ENCODE peak calls at places on chromosomes 3 and 15, in six cellular contexts. L is HepG2, F is stomach, E is upper lobe of right lung, N is SJSA1, I is right lobe of liver. S is an unnamed sample. For H3K27me3 and H3K36me3, the result is how much of the 10 kb centered on the place peaks cover.

GRCh38 chr15:53979051-53979788 is 979 bp downstream of the UNC13C start:
- DNase-seq in L (no peak), N (no peak), I (no peak), E (no peak), F (no peak), S (no peak)

GRCh38 chr3:14440531-14441239 is 38.3 kb downstream of the SLC6A6 start:
- DNase-seq in I (no peak), E (no peak), L (no peak), N (no peak), F (no peak), S (no peak)

GRCh38 chr15:38263996-38264395 is 11.4 kb downstream of the SPRED1 start:
- DNase-seq in I (no peak), N (no peak), E (no peak), F (no peak), L (no peak), S (no peak)

GRCh38 chr3:162978136-162978535 is 1481.5 kb downstream of the OTOL1 start:
- DNase-seq in E (no peak), F (no peak), I (no peak), N (no peak), L (no peak), S (no peak)

GRCh38 chr3:112774293-112774926 is 72.3 kb downstream of the CD200R1L start:
- DNase-seq in F (no peak), N (no peak), L (no peak), I (no peak), E (no peak), S (peak)

GRCh38 chr15:80977627-80978036 is 12.0 kb downstream of the MESD start:
- DNase-seq in E (peak), F (peak), N (no peak), I (no peak), L (peak), S (peak)

GRCh38 chr15:101083336-101084045 is 164.3 kb downstream of the LRRK1 start:
- DNase-seq in N (no peak), L (no peak), F (peak), E (no peak), I (no peak), S (no peak)

GRCh38 chr3:174874258-174874657 is 15.1 kb downstream of the NAALADL2 start:
- DNase-seq in F (no peak), I (no peak), N (no peak), E (no peak), L (no peak), S (no peak)

GRCh38 chr3:183449391-183449790 is 21.0 kb upstream of the MCF2L2 start:
- DNase-seq in L (peak), E (no peak), I (no peak), F (no peak), N (no peak), S (no peak)

GRCh38 chr3:188421836-188422540 is 268.0 kb downstream of the LPP start:
- DNase-seq in L (no peak), F (no peak), I (no peak), N (no peak), E (no peak), S (no peak)

GRCh38 chr3:159322322-159322939 is 520.6 kb downstream of the MFSD1 start:
- DNase-seq in N (peak), I (no peak), E (peak), L (peak), F (no peak), S (no peak)

GRCh38 chr3:196563721-196564225 is 4.6 kb downstream of the WDR53 start:
- DNase-seq in E (no peak), L (no peak), N (peak), F (no peak), I (no peak), S (peak)

GRCh38 chr3:100044369-100044768 is 69.9 kb downstream of the FILIP1L start:
- DNase-seq in I (no peak), F (no peak), E (no peak), L (no peak), N (no peak), S (no peak)

GRCh38 chr3:128434524-128434923 is 32.2 kb downstream of the DNAJB8 start:
- DNase-seq in F (no peak), N (no peak), E (no peak), I (no peak), L (no peak), S (no peak)

GRCh38 chr15:76177491-76178040 is 117.8 kb downstream of the TMEM266 start:
- DNase-seq in F (no peak), E (no peak), N (no peak), L (peak), I (no peak), S (no peak)

GRCh38 chr3:193701896-193702644 is 109.1 kb downstream of the OPA1 start:
- DNase-seq in L (no peak), F (no peak), E (no peak), I (no peak), N (no peak), S (no peak)

GRCh38 chr3:64056616-64057165 is 33.4 kb upstream of the PSMD6 start:
- DNase-seq in F (no peak), I (no peak), E (no peak), N (peak), L (no peak), S (no peak)

GRCh38 chr15:47504624-47505256 is 212.6 kb upstream of the SEMA6D start:
- DNase-seq in I (no peak), L (no peak), E (no peak), N (no peak), F (no peak), S (no peak)

GRCh38 chr3:99901200-99901926 is 83.7 kb downstream of the CMSS1 start:
- DNase-seq in N (peak), I (no peak), E (no peak), F (no peak), L (peak), S (peak)

GRCh38 chr3:37905987-37906674 is 44.5 kb downstream of the CTDSPL start:
- DNase-seq in L (peak), N (peak), F (no peak), E (no peak), I (no peak), S (no peak)

GRCh38 chr15:60370804-60371700 is 26.7 kb downstream of the ANXA2 start:
- DNase-seq in N (peak), E (no peak), I (no peak), L (peak), F (peak), S (peak)

GRCh38 chr3:57998366-57999283 is 9.6 kb upstream of the FLNB start:
- DNase-seq in N (peak), E (no peak), I (no peak), F (peak), L (peak), S (peak)

GRCh38 chr3:178823140-178823539 is 248.5 kb downstream of the ZMAT3 start:
- DNase-seq in F (no peak), E (no peak), L (no peak), I (no peak), N (no peak), S (no peak)

GRCh38 chr3:97971679-97972567 is at the start of gene RIOX2:
- DNase-seq in E (peak), F (peak), N (peak), I (peak), L (peak), S (peak)

GRCh38 chr3:30768703-30769550 is 125.5 kb downstream of the GADL1 start:
- DNase-seq in I (peak), E (peak), N (peak), F (peak), L (peak), S (peak)

GRCh38 chr3:140438736-140439505 is 238.9 kb upstream of the TRIM42 start:
- DNase-seq in L (no peak), N (no peak), E (no peak), F (no peak), I (no peak), S (no peak)

DNA sequence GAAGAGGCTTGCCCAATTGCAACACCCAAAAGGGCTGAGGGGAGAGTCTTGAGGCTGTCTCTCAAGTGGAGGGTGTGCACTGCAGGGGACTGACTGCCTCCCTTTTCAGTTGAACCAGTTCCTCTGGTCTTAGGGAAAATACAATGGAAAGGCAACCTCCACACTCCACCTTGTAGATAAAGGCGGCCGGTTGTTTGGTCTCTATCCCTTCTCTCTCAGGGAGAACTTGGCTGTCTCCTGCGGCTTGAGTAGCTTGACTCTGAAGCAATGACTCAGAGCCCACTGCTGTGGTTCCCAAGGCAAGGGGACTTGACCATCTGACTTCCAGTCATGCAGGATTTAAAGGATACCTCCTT is 143.2 kb upstream of the UMPS start:
- DNase-seq in F (peak), I (no peak), E (no peak), N (no peak), L (no peak), S (peak)
- H3K27me3 ChIP-seq in F (under half), I (under half), E (under half), N (under half), L (under half), S (under half)

GRCh38 chr3:23916886-23917815 is at the start of the genes NKIRAS1 and RPL15:
- DNase-seq in F (peak), N (peak), L (peak), I (peak), E (peak), S (peak)

GRCh38 chr3:23920151-23920655 is 3.3 kb downstream of the RPL15 start:
- DNase-seq in E (no peak), F (no peak), L (no peak), I (no peak), N (no peak), S (no peak)

GRCh38 chr3:23923786-23924185 is 6.9 kb downstream of the RPL15 start:
- DNase-seq in I (no peak), F (no peak), E (no peak), L (no peak), N (no peak), S (no peak)

GRCh38 chr3:23919628-23920027 is 2.7 kb downstream of the RPL15 start:
- DNase-seq in F (no peak), E (no peak), N (no peak), I (no peak), L (no peak), S (no peak)

DNA sequence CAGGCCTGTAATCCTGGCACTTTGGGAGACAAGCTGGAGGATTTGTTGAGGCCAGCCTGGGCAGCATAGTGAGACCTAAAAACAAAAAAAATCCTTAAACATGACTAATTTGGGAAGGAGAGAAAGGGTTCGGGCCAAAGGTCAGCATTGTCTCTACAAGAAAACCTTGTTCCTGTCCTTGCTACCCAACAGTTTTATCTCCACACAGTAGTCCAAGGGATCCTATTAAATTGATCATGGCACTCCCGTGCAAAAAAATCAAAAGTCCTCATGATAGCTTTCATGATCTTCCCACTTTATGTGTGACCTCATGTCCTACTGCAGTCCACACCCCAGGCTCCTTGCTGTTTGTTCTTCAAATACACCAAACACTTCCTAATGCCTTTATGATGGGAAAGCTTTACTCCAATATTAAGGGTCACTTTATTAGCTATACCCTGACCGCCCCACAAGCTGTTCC is 4.2 kb downstream of the RPL15 start:
- DNase-seq in N (no peak), E (no peak), I (no peak), F (no peak), L (no peak), S (no peak)
- H3K27ac ChIP-seq in N (no peak), E (no peak), I (no peak), F (no peak), L (no peak), S (no peak)

DNA sequence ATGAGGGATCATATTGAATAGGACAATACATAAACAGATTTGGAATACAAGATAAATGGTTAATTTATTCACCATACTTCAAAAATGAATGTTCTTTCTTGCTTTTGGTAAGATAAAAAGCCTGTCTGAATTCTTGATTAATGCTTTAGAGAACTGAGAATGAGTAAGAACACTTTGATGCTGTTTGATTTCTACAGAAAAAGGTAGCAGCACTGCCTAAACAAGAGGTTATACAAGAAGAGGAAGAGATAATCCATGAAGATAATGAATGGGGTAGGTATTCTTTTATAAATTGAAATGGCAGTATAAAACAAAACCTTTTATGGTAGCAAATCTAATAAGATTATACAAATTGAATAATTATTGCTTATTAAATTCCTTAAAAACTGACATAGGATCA is 15.3 kb downstream of the UBA5 start:
- DNase-seq in I (no peak), N (no peak), L (no peak), F (no peak), E (no peak), S (no peak)
- H3K36me3 ChIP-seq in I (half or more), N (half or more), L (under half), F (half or more), E (half or more), S (under half)

DNA sequence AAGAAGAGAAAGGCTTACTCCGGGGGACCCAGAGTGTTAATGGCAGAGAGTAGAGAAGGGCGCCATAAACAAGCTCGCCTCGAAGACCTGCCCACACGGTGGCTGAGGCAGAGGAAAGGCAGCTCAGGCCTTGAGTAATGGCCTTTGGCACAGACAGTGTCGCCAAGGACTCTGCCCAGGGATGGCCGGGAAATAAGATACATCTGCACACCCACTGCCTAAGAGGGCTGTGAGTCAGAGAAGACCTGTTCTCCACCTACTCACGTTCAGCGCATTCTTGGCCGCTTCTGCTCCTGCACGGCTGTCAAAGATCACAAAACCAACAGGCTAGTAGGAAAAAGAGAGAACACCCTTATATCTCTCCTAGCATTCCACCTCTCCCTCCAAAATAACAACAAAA is 26.2 kb downstream of the RBPMS2 start:
- DNase-seq in L (no peak), F (no peak), N (no peak), I (no peak), E (no peak), S (peak)
- H3K27me3 ChIP-seq in L (under half), F (under half), N (under half), I (under half), E (under half), S (under half)

GRCh38 chr3:123419156-123419849 is 29.6 kb downstream of the ADCY5 start:
- DNase-seq in N (no peak), E (no peak), I (no peak), F (no peak), L (no peak), S (no peak)
- H3K27ac ChIP-seq in N (no peak), E (no peak), I (no peak), F (no peak), L (no peak), S (no peak)

DNA sequence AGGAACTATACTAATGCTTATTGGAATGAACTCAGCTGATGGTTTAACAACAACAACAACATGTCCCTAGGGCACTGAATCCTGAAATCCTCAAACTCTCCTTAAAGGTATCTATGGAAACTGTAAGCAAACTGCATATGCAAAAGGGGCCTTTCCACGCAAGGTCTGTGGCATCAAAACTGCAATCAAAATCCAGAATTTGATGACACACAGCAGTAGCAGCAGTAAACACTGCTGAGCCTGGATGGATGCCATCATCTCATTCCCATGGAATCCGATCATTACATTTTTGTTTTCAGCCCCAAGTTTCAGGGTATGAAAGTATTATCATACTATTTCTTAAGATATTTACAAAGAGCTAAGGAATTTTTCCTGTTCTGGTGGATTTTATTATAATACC is 399.7 kb downstream of the VPS13C start:
- DNase-seq in F (no peak), N (no peak), L (no peak), I (no peak), E (no peak), S (no peak)
- H3K36me3 ChIP-seq in F (under half), N (under half), L (under half), I (under half), E (under half), S (under half)

DNA sequence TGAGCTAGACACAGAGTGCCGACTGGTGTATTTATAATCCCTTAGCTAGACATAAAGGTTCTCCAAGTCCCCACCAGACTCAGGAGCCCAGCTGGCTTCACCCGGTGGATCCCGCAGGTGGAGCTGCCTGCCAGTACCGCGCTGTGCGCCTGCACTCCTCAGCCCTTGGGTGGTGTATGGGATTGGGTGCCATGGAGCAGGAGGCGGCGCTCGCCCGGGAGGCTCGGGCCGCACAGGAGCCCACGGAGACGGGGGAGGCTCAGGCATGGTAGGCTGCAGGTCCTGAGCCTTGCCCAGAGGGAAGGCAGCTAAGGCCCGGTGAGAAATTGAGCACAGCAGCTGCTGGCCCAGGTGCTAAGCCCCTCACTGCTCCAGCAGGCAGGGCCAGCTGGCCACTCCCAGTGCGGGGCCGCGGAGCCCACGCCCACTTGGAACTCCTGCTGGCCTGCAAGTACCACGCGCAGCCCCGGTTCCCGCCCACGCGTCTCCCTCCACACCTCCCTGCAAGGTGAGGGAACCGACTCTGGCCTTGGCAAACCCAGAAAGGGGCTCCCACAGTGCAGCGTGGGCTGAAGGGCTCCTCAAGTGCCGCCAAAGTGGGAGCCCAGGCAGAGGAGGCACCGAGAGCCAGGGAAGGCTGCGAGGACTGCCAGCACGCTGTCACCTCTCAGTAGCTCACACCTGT is 109.7 kb downstream of the NSMCE3 start:
- DNase-seq in F (no peak), N (no peak), L (no peak), I (no peak), E (no peak), S (no peak)
- H3K27me3 ChIP-seq in F (under half), N (under half), L (under half), I (under half), E (under half), S (under half)

S was measured in small intestine.